ENCODE peak calls at places on chromosomes 16 and 17, in eight cellular contexts. E, D, H, O, R, N, F and I are unnamed samples.

GRCh38 chr16:85611455-85612190 is 1.5 kb upstream of the GSE1 start:
- DNase-seq in E (peak), D (peak), H (peak), O (peak), R (peak), N (peak), F (peak), I (peak)

GRCh38 chr17:63707151-63707550 is 7.2 kb upstream of the LIMD2 start:
- DNase-seq in E (no peak), D (no peak), H (no peak), O (no peak), R (no peak), N (no peak), F (no peak), I (no peak)

GRCh38 chr17:72399608-72400487 is 279.0 kb downstream of the SOX9 start:
- DNase-seq in E (no peak), D (no peak), H (no peak), O (no peak), R (no peak), N (no peak), F (no peak), I (no peak)

GRCh38 chr17:40168262-40168832 is 8.9 kb upstream of the RAPGEFL1 start:
- DNase-seq in E (peak), D (peak), H (peak), O (peak), R (no peak), N (no peak), F (peak), I (peak)

GRCh38 chr17:3043737-3044365 is 19.6 kb downstream of the OR1D5 start:
- DNase-seq in E (no peak), D (no peak), H (peak), O (no peak), R (no peak), N (no peak), F (peak), I (no peak)

GRCh38 chr17:31074772-31075538 is 19.8 kb upstream of the NF1 start:
- DNase-seq in E (no peak), D (no peak), H (no peak), O (no peak), R (no peak), N (no peak), F (peak), I (peak)

GRCh38 chr17:78951967-78952551 is 26.9 kb upstream of the TIMP2 start:
- DNase-seq in E (no peak), D (no peak), H (no peak), O (no peak), R (no peak), N (no peak), F (no peak), I (no peak)

GRCh38 chr17:47785538-47786123 is 36.0 kb downstream of the OSBPL7 start:
- DNase-seq in E (no peak), D (peak), H (no peak), O (no peak), R (no peak), N (no peak), F (peak), I (no peak)

GRCh38 chr17:18980682-18981384 is 23.7 kb downstream of the FAM83G start:
- DNase-seq in E (no peak), D (no peak), H (no peak), O (no peak), R (no peak), N (no peak), F (no peak), I (no peak)

GRCh38 chr17:42928714-42929496 is 28.3 kb downstream of the G6PC1 start:
- DNase-seq in E (no peak), D (peak), H (peak), O (no peak), R (no peak), N (no peak), F (peak), I (no peak)

GRCh38 chr17:39197380-39198185 is at the start of gene CACNB1:
- DNase-seq in E (peak), D (peak), H (peak), O (peak), R (peak), N (peak), F (peak), I (peak)

GRCh38 chr17:55265434-55266021 is 768 bp downstream of the HLF start:
- DNase-seq in E (peak), D (no peak), H (no peak), O (no peak), R (peak), N (no peak), F (peak), I (no peak)

GRCh38 chr17:19384723-19385391 is 2.1 kb downstream of the MFAP4 start:
- DNase-seq in E (no peak), D (no peak), H (no peak), O (peak), R (no peak), N (no peak), F (no peak), I (peak)

GRCh38 chr16:11621920-11622651 is 35.4 kb upstream of the LITAF start:
- DNase-seq in E (peak), D (no peak), H (peak), O (no peak), R (peak), N (no peak), F (no peak), I (peak)

GRCh38 chr17:7673239-7673638 is 14.1 kb downstream of the TP53 start:
- DNase-seq in E (no peak), D (peak), H (peak), O (no peak), R (no peak), N (no peak), F (peak), I (no peak)

GRCh38 chr16:86740817-86741799 is 162.8 kb downstream of the FOXL1 start:
- DNase-seq in E (no peak), D (peak), H (no peak), O (no peak), R (no peak), N (no peak), F (no peak), I (no peak)

GRCh38 chr16:56372013-56372634 is 53.2 kb downstream of the AMFR start:
- DNase-seq in E (no peak), D (no peak), H (peak), O (no peak), R (no peak), N (no peak), F (no peak), I (no peak)

GRCh38 chr16:52451971-52452421 is 94.9 kb downstream of the TOX3 start:
- DNase-seq in E (no peak), D (no peak), H (no peak), O (no peak), R (no peak), N (no peak), F (no peak), I (no peak)

GRCh38 chr16:48558269-48558915 is 51.6 kb downstream of the N4BP1 start:
- DNase-seq in E (no peak), D (peak), H (peak), O (no peak), R (no peak), N (no peak), F (no peak), I (no peak)

GRCh38 chr16:56793504-56793903 is 63.6 kb downstream of the NUP93 start:
- DNase-seq in E (no peak), D (peak), H (no peak), O (no peak), R (no peak), N (no peak), F (no peak), I (no peak)

GRCh38 chr16:727291-727977 is 528 bp downstream of the HAGHL start:
- DNase-seq in E (no peak), D (no peak), H (no peak), O (no peak), R (peak), N (no peak), F (no peak), I (no peak)

GRCh38 chr16:86874141-86874540 is 295.8 kb downstream of the FOXL1 start:
- DNase-seq in E (no peak), D (peak), H (no peak), O (no peak), R (no peak), N (no peak), F (peak), I (no peak)

GRCh38 chr16:57238682-57239081 is 6.4 kb upstream of the ARL2BP start:
- DNase-seq in E (no peak), D (no peak), H (no peak), O (no peak), R (no peak), N (no peak), F (no peak), I (no peak)

GRCh38 chr16:62692685-62693084 is 656.4 kb upstream of the CDH8 start:
- DNase-seq in E (no peak), D (no peak), H (no peak), O (no peak), R (no peak), N (no peak), F (no peak), I (no peak)

GRCh38 chr17:31492880-31493655 is 101.6 kb downstream of the RAB11FIP4 start:
- DNase-seq in E (no peak), D (no peak), H (peak), O (peak), R (peak), N (no peak), F (no peak), I (no peak)

GRCh38 chr17:9179602-9180001 is 158.3 kb downstream of the NTN1 start:
- DNase-seq in E (no peak), D (no peak), H (no peak), O (no peak), R (no peak), N (no peak), F (no peak), I (no peak)

GRCh38 chr17:45262516-45263476 is 902 bp upstream of the SPATA32 start:
- DNase-seq in E (no peak), D (no peak), H (no peak), O (no peak), R (no peak), N (no peak), F (peak), I (no peak)

GRCh38 chr17:64687959-64688358 is 25.9 kb upstream of the SMURF2 start:
- DNase-seq in E (no peak), D (no peak), H (no peak), O (no peak), R (no peak), N (no peak), F (no peak), I (no peak)

GRCh38 chr16:46949216-46949892 is 24.1 kb downstream of the DNAJA2 start:
- DNase-seq in E (no peak), D (peak), H (peak), O (no peak), R (no peak), N (no peak), F (no peak), I (no peak)